ENCODE peak calls at places on chromosomes 11 and 22, in six cellular contexts. C, L, A, V, G and H are unnamed samples.
A peak's percentile ranks its signal among the peaks of the same experiment; 100 is the strongest.

GRCh38 chr11:11464555-11464954 is 111.5 kb upstream of the CSNK2A3 start:
- DNase-seq in G (no peak), A (peak; percentile 46), C (no peak), L (no peak), V (no peak), H (no peak)

GRCh38 chr22:45548441-45548840 is 45.8 kb downstream of the FBLN1 start:
- DNase-seq in A (no peak), G (no peak), V (no peak), L (no peak), C (no peak), H (no peak)

GRCh38 chr11:44564653-44565007 is 833 bp upstream of the CD82 start:
- DNase-seq in V (peak; percentile 87), G (peak; percentile 35), L (no peak), C (peak; percentile 92), A (peak; percentile 97), H (peak; percentile 97)

GRCh38 chr11:33055361-33055760 is 16.0 kb downstream of the TCP11L1 start:
- DNase-seq in C (no peak), V (no peak), G (no peak), L (no peak), A (no peak), H (no peak)

GRCh38 chr22:26800858-26801257 is 143.5 kb downstream of the MIAT start:
- DNase-seq in L (no peak), G (no peak), C (no peak), V (peak; percentile 76), A (no peak), H (no peak)

GRCh38 chr22:20155330-20156041 is 4.6 kb upstream of the CCDC188 start:
- DNase-seq in C (peak; percentile 38), V (no peak), A (peak; percentile 75), L (peak; percentile 41), G (no peak), H (no peak)

GRCh38 chr11:7538466-7539454 is 25.0 kb downstream of the PPFIBP2 start:
- DNase-seq in C (no peak), G (no peak), V (no peak), L (no peak), A (no peak), H (no peak)

GRCh38 chr11:68406318-68407313 is 53.9 kb upstream of the PPP6R3 start:
- DNase-seq in L (no peak), G (no peak), C (no peak), A (no peak), V (no peak), H (no peak)

GRCh38 chr22:43152355-43153071 is 1.2 kb downstream of the TSPO start:
- DNase-seq in L (no peak), A (peak; percentile 91), V (peak; percentile 55), G (no peak), C (peak; percentile 88), H (peak; percentile 89)

GRCh38 chr11:90294091-90294490 is 71.2 kb upstream of the CHORDC1 start:
- DNase-seq in C (no peak), L (no peak), A (no peak), V (no peak), G (no peak), H (no peak)

GRCh38 chr11:7673724-7674434 is 579 bp upstream of the CYB5R2 start:
- DNase-seq in G (no peak), L (no peak), V (peak; percentile 37), C (peak; percentile 28), A (peak; percentile 48), H (no peak)

GRCh38 chr11:45928535-45929215 is 6.2 kb downstream of the LARGE2 start:
- DNase-seq in V (no peak), C (no peak), A (no peak), G (no peak), L (no peak), H (no peak)

GRCh38 chr22:20267441-20268288 is 453 bp downstream of the RTN4R start:
- DNase-seq in A (no peak), C (peak; percentile 38), G (peak; percentile 6), V (no peak), L (no peak), H (no peak)

GRCh38 chr11:82004537-82005213 is 729.0 kb downstream of the FAM181B start:
- DNase-seq in G (no peak), L (no peak), C (no peak), A (peak; percentile 11), V (no peak), H (no peak)

GRCh38 chr11:115408036-115408911 is 95.9 kb downstream of the CADM1 start:
- DNase-seq in V (no peak), L (no peak), C (no peak), A (no peak), G (no peak), H (no peak)

GRCh38 chr11:1349074-1349931 is 39.9 kb upstream of the TOLLIP start:
- DNase-seq in V (no peak), C (no peak), L (no peak), G (no peak), A (no peak), H (no peak)

GRCh38 chr11:65488273-65489058 is 10.4 kb upstream of the MALAT1 start:
- DNase-seq in V (peak; percentile 80), L (no peak), G (no peak), A (peak; percentile 88), C (peak; percentile 66), H (no peak)

GRCh38 chr11:113514856-113515255 is 39.7 kb upstream of the DRD2 start:
- DNase-seq in G (no peak), L (no peak), C (no peak), A (no peak), V (no peak), H (no peak)

GRCh38 chr22:46007003-46007847 is 30.3 kb upstream of the WNT7B start:
- DNase-seq in G (peak; percentile 66), V (peak; percentile 59), C (peak; percentile 83), L (peak; percentile 82), A (peak; percentile 93), H (peak; percentile 53)

GRCh38 chr11:107655607-107656006 is 56.2 kb downstream of the SLN start:
- DNase-seq in A (no peak), G (no peak), V (no peak), L (no peak), C (no peak), H (no peak)

DNA sequence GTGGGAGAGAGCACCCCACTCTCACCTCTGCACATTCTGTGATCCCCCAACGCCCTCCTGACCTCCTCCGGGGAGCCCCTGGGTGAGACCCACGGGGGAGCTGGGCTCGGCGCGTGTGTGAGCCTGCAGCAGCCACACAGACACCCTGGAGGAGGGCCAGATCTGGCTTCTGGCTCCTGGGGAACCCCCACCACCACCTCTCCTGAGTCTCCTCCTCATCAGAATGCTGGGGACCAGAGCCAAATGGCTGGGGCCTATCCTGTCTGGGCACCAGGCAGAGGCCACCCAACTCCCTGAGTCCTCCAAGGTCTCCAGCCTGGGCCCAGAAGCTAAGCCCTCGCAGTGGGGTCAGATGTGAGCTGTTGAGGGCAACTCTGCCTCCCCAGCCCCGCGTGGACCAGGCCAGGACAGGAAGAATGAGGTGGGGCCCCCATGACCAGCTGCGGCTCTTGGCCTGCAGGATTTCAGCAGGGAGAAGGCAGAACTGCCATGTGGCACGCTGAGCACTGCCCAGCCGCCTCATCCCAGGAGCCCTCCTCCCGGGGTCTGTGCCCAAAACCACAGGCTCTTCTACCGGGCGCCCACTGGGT is 5.5 kb upstream of the PIM3 start:
- DNase-seq in G (no peak), C (peak; percentile 74), L (no peak), V (no peak), A (no peak), H (no peak)
- H3K27ac ChIP-seq in G (peak overlapping the region; percentile 36), C (peak overlapping the region; percentile 100), L (no peak overlapping the region), V (no peak overlapping the region), A (no peak overlapping the region), H (no peak overlapping the region)

DNA sequence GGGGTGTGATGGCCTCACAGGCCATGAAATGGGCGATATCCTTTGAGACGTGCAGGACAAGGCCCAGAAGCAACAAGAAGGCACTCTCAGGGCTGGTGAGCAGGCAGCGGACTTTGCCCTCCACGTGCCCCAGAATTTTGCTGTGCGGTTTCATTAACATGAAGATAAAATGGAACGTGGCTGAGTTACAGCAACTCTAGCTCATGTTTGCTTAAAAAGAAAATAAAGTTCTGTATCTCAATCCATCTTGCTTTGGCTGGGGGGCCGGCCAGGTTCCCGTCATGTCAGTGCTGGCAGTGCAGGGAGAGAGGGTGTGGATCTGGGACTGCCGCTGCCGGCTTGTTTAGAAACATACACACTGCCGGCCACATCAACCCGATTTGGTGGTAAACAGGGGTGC is 370.1 kb downstream of the OPCML start:
- DNase-seq in C (peak; percentile 33), V (no peak), A (no peak), G (no peak), L (no peak), H (no peak)
- H3K4me3 ChIP-seq in C (no peak overlapping the region), V (no peak overlapping the region), A (no peak overlapping the region), G (no peak overlapping the region), L (no peak overlapping the region), H (no peak overlapping the region)

DNA sequence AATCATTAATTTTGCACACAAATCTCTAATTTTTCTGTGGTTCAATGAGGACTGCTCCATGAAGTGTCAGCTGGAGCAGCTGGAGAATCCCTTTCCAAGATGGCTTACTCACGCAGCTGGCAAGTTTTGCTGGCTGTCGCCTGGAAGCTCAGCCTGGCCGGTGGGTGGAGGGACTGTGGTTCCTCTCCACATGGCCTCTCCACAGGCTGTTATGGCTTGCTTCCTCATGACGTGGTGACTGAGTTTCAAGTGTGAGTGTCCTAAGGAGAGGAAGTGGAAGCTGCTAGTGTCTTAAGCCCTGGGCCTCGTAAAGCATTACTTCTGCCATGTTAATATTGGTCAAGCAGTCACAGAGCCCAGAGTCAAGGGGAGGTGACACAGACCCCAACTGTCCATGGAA is 14.0 kb upstream of the NRIP3 start:
- DNase-seq in V (peak; percentile 45), L (peak; percentile 83), G (no peak), C (peak; percentile 31), A (peak; percentile 91), H (peak; percentile 24)
- H3K27ac ChIP-seq in V (no peak overlapping the region), L (peak overlapping the region; percentile 31), G (no peak overlapping the region), C (peak overlapping the region; percentile 5), A (no peak overlapping the region), H (no peak overlapping the region)

GRCh38 chr11:47270331-47271271 is 668 bp downstream of the MADD start:
- DNase-seq in A (peak; percentile 70), C (peak; percentile 46), G (peak; percentile 44), L (no peak), V (peak; percentile 60), H (no peak)

GRCh38 chr11:47274495-47275235 is 4.7 kb downstream of the MADD start:
- DNase-seq in A (no peak), V (no peak), L (no peak), C (no peak), G (no peak), H (no peak)

GRCh38 chr11:47271961-47272661 is 2.2 kb downstream of the MADD start:
- DNase-seq in C (peak; percentile 71), A (no peak), G (no peak), V (no peak), L (no peak), H (no peak)

GRCh38 chr11:47271328-47271727 is 1.4 kb downstream of the MADD start:
- DNase-seq in C (no peak), G (no peak), A (no peak), V (no peak), L (no peak), H (no peak)

DNA sequence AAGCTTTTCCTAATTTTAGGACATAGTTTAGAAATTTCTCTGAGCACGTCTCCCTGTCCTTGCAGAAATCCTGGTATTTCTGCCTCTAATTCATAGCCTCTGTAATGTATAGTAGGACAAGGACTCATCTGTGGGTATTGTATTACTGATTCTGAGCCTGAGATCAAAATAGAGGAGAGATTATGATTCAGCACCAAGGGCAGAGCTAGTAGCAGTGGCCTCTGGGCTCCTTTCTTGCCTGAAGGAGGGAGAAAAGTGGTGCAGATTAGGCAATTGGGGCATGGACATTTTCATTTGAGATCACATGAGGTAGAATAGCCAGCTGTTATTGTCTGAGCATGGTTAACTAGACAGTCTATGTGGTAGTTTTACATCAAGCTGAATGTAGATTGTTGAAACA is 2.8 kb downstream of the MADD start:
- DNase-seq in A (peak; percentile 53), G (no peak), C (no peak), L (no peak), V (peak; percentile 50), H (no peak)
- H3K4me3 ChIP-seq in A (no peak overlapping the region), G (no peak overlapping the region), C (no peak overlapping the region), L (no peak overlapping the region), V (no peak overlapping the region), H (no peak overlapping the region)